ENCODE peak calls at places on chromosomes 4 and X, in four cellular contexts. F is K562, G is HEK293T, M is HepG2. S is an unnamed sample.

GRCh38 chrX:10579753-10580060 is 40.7 kb downstream of the MID1 start:
- DNase-seq in F (no peak), G (no peak), M (no peak), S (no peak)

GRCh38 chr4:128286474-128287158 is 997 bp downstream of the PGRMC2 start:
- DNase-seq in F (peak), G (peak), M (peak), S (no peak)

GRCh38 chr4:1232661-1233621 is 16.0 kb downstream of the CTBP1 start:
- DNase-seq in F (no peak), G (no peak), M (no peak), S (no peak)

GRCh38 chr4:47968847-47969246 is 47.6 kb downstream of the CNGA1 start:
- DNase-seq in F (no peak), G (no peak), M (no peak), S (no peak)

GRCh38 chr4:52912608-52913007 is 50.5 kb downstream of the RASL11B start:
- DNase-seq in F (no peak), G (no peak), M (no peak), S (no peak)

GRCh38 chrX:132957211-132958085 is 981 bp downstream of the HS6ST2 start:
- DNase-seq in F (no peak), G (peak), M (no peak), S (peak)

GRCh38 chr4:147207941-147208340 is 262.3 kb upstream of the TTC29 start:
- DNase-seq in F (no peak), G (no peak), M (no peak), S (no peak)

GRCh38 chrX:103539695-103540094 is 20.4 kb upstream of the RAB40A start:
- DNase-seq in F (no peak), G (no peak), M (no peak), S (no peak)

GRCh38 chr4:95522682-95523410 is 25.9 kb downstream of the UNC5C start:
- DNase-seq in F (no peak), G (no peak), M (no peak), S (no peak)

GRCh38 chrX:47743504-47743903 is 84.5 kb upstream of the UXT start:
- DNase-seq in F (no peak), G (no peak), M (no peak), S (no peak)

GRCh38 chr4:7183161-7183560 is 9.2 kb upstream of the SORCS2 start:
- DNase-seq in F (no peak), G (no peak), M (no peak), S (no peak)

GRCh38 chr4:56757821-56758400 is 63.6 kb downstream of the SPINK2 start:
- DNase-seq in F (no peak), G (no peak), M (peak), S (peak)

GRCh38 chrX:40103565-40104323 is 6.0 kb upstream of the BCOR start:
- DNase-seq in F (no peak), G (no peak), M (no peak), S (no peak)

GRCh38 chr4:150960818-150961217 is 54.3 kb downstream of the LRBA start:
- DNase-seq in F (peak), G (peak), M (peak), S (peak)

GRCh38 chr4:54986095-54986846 is 139.1 kb downstream of the KDR start:
- DNase-seq in F (no peak), G (no peak), M (no peak), S (peak)

GRCh38 chr4:55754754-55755350 is 64.7 kb upstream of the EXOC1L start:
- DNase-seq in F (no peak), G (no peak), M (no peak), S (no peak)

GRCh38 chr4:27009539-27009938 is 148.9 kb downstream of the STIM2 start:
- DNase-seq in F (no peak), G (no peak), M (no peak), S (no peak)

GRCh38 chr4:83320548-83320947 is 14.1 kb downstream of the HPSE start:
- DNase-seq in F (no peak), G (no peak), M (no peak), S (no peak)

GRCh38 chr4:123462007-123462406 is 65.4 kb downstream of the SPRY1 start:
- DNase-seq in F (no peak), G (no peak), M (peak), S (no peak)

GRCh38 chr4:81030061-81030616 is 369 bp upstream of the BMP3 start:
- DNase-seq in F (no peak), G (peak), M (no peak), S (peak)

GRCh38 chr4:81031389-81032173 is 1.1 kb downstream of the BMP3 start:
- DNase-seq in F (no peak), G (no peak), M (no peak), S (peak)

GRCh38 chr4:81032174-81032551 is 1.7 kb downstream of the BMP3 start:
- DNase-seq in F (no peak), G (no peak), M (no peak), S (no peak)

GRCh38 chr4:81030617-81031388 is at the start of gene BMP3:
- DNase-seq in F (no peak), G (peak), M (no peak), S (peak)

DNA sequence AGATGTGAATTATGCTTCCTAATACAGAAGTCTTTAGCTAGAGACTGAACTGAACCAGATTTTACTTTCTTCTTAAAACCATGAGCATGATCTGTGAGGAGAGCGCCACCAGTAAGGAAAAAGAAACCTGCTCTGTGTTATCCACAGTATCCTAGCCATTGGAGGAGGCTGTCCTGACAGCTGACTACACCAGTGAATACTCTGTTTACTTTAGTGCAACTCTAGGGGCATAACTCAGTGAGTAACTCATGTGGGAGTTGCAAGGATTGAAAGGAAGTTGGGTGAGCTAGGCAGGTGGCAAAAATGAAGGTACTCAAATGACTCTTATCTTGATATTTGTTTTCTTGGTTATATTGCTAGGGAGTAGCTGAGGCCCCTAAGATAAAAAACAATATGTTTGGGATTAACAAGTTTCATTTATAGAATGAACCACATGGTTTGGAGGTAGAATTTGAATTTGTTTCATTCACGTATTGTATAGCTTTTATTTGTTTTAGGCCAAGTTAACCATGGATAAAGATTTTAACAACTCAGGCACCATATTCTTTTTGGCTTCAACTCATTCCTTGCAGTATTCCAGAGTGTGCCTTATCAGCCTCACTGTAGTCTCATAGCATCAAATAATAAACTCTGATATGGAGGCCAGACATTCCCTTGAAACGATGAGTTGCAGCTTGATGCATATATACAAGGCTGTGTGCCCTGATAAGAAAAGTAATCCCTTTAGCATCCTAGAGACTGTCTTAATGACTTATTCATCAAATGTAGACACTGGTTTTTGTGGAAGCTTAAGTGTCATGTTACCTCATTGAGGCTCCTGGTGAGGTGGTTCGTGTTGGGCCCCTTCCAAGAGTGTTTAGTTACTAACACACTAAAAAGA is 2.5 kb downstream of the BMP3 start:
- DNase-seq in F (no peak), G (no peak), M (no peak), S (no peak)
- TF ChIP-seq ELF4 in F (no peak), G (no peak), M (no peak), S (no peak)

GRCh38 chrX:16524327-16524726 is 125.6 kb upstream of the S100G start:
- DNase-seq in F (no peak), G (no peak), M (no peak), S (no peak)

GRCh38 chrX:16526003-16526402 is 124.0 kb upstream of the S100G start:
- DNase-seq in F (no peak), G (no peak), M (no peak), S (no peak)

GRCh38 chrX:16528620-16529019 is 121.3 kb upstream of the S100G start:
- DNase-seq in F (no peak), G (no peak), M (no peak), S (no peak)
- TF ChIP-seq ELF4 in F (no peak), G (no peak), M (no peak), S (no peak)

GRCh38 chrX:68261060-68261672 is 172.1 kb downstream of the OPHN1 start:
- DNase-seq in F (no peak), G (no peak), M (no peak), S (no peak)
- TF ChIP-seq ELF4 in F (no peak), G (no peak), M (no peak), S (no peak)

GRCh38 chrX:152912641-152913040 is 14.8 kb downstream of the ZNF185 start:
- DNase-seq in F (no peak), G (no peak), M (no peak), S (no peak)

GRCh38 chrX:152915541-152916241 is 17.8 kb downstream of the ZNF185 start:
- DNase-seq in F (peak), G (peak), M (peak), S (peak)

GRCh38 chrX:152913354-152913753 is 15.5 kb downstream of the ZNF185 start:
- DNase-seq in F (no peak), G (no peak), M (no peak), S (no peak)

GRCh38 chrX:152912121-152912520 is 14.3 kb downstream of the ZNF185 start:
- DNase-seq in F (peak), G (peak), M (no peak), S (no peak)

DNA sequence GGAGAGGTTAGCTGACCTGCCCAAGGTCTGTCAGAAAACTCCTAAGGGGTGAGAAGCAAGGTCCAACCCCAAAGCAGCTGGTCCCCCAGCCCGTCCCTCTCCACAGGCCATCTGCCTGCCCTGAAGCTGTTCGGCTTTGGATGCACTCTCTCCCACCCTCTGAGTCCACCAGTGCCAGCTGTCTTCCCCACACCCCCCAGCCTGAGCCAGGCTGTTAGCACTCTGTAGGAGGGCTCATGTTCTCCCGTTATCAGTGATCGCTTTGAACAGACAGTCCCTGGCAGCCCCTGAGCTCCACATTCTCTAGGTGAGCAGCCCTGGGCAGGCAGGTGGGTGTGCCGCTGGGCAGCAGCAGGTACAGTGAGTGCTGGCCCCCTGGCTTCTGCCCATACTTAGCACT is 16.0 kb downstream of the ZNF185 start:
- DNase-seq in F (no peak), G (no peak), M (no peak), S (no peak)
- TF ChIP-seq ELF4 in F (no peak), G (no peak), M (no peak), S (no peak)

GRCh38 chrX:130826249-130826648 is 76.8 kb downstream of the ENOX2 start:
- DNase-seq in F (no peak), G (no peak), M (no peak), S (no peak)
- TF ChIP-seq ELF4 in F (no peak), G (no peak), M (no peak), S (no peak)

DNA sequence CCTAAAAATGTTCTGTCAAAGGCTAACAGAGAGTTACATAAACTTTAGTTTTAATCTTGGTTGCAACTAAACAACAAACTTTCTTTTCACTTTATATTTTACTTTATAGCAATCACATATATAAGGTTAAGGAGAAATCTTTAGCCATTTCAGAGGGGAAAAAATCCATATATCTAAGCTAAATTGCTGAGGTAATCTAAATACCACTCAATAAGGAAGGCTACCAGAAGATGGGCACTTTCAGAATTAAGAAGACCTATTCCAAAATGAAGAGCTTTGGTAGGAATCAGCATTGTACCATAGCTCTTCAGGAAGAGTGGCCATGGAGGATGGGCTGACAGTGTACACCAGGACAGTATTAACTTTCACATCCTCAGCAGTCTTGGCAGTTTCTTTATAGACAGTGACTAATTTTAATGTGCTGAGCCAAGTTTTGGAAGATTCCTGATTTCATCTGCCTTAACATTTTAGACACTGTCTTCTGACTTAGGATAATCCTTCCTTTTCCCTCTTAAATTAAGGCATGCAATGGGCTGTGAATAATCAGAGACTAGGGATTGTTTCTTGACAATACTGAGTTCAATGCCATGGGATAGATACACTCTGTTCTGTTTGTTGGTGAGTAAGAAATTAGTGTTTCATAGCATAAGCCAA is 7.1 kb downstream of the FAT4 start:
- DNase-seq in F (no peak), G (no peak), M (no peak), S (no peak)
- TF ChIP-seq ELF4 in F (no peak), G (no peak), M (no peak), S (no peak)

DNA sequence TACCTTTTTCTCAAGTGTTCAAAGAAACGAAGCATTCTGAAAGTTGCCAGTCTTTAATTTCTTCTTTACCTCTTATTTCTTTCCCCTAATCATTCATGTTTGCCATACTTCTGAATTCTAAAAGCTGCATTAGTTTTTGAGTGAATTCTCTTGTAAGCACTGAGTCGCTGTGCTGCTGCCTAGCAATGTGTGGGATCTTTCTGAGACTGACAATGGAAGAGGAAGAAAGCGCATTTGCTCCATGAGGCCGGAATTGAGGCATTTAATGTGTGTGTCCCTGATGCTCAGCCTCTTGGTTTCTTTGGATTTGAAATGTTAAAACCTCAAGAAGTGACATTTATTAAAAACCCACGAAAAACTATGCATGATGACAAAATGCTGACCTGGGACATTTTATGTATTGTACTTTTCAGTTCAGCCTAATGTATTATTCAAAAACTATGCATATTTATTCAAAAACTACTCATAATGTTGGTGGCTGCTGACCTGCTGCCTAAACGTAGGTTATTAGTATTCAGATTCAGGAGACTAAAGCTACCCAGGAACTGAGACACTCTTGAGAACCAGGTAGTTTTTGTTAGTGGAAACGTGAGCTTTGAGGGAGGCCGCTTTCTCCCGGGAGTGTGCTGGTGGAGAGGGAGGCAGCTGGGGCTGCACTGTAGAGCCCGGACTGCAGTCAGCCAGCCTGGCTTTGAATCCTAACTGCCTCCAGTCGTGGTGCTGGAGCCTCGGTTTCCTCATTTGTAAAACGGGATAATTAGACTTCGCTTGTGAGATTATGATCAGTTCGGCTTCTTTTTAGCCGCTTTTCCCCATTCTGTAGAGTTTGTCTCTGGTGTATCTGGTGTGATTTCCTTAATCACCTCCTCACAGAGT is 11.3 kb downstream of the RGS12 start:
- DNase-seq in F (no peak), G (peak), M (no peak), S (no peak)
- TF ChIP-seq ELF4 in F (no peak), G (no peak), M (no peak), S (no peak)

GRCh38 chr4:126777649-126778048 is 855.1 kb upstream of the INTU start:
- DNase-seq in F (no peak), G (no peak), M (no peak), S (no peak)
- TF ChIP-seq ELF4 in F (no peak), G (no peak), M (no peak), S (no peak)

GRCh38 chr4:120085705-120086104 is 19.1 kb upstream of the MAD2L1 start:
- DNase-seq in F (no peak), G (no peak), M (no peak), S (no peak)
- TF ChIP-seq ELF4 in F (no peak), G (no peak), M (no peak), S (no peak)

S was measured in WTC11.